ENCODE peak calls at places on chromosomes 6 and 20, in seven cellular contexts. K is fibroblast of lung, T is heart right ventricle, Y is colonic mucosa, W is hepatocyte, G is transverse colon, L is tibial nerve. R is an unnamed sample. For H3K9me3 and H3K4me1, the result is how much of the 10 kb centered on the place peaks cover.

GRCh38 chr6:148969679-148970078 is 222.8 kb downstream of the UST start:
- DNase-seq in K (peak), T (peak), Y (no peak), W (peak), G (peak), L (peak), R (no peak)

GRCh38 chr6:26205625-26206574 is 118.7 kb downstream of the HFE start:
- DNase-seq in K (peak), T (no peak), Y (no peak), W (no peak), G (peak), L (no peak), R (no peak)

GRCh38 chr20:62019144-62019805 is 46.4 kb downstream of the TAF4 start:
- DNase-seq in K (no peak), T (no peak), Y (no peak), W (no peak), G (no peak), L (no peak), R (no peak)

GRCh38 chr6:125170376-125170775 is 16.8 kb downstream of the TPD52L1 start:
- DNase-seq in K (peak), T (no peak), Y (no peak), W (no peak), G (no peak), L (no peak), R (no peak)

GRCh38 chr6:166540631-166541331 is 45.7 kb downstream of the RAMACL start:
- DNase-seq in K (no peak), T (peak), Y (no peak), W (no peak), G (peak), L (peak), R (no peak)

GRCh38 chr20:39762716-39763115 is 800.6 kb downstream of the DHX35 start:
- DNase-seq in K (no peak), T (no peak), Y (no peak), W (no peak), G (no peak), L (no peak), R (no peak)

GRCh38 chr20:53940883-53941546 is 129.4 kb downstream of the BCAS1 start:
- DNase-seq in K (peak), T (peak), Y (no peak), W (no peak), G (no peak), L (peak), R (no peak)

GRCh38 chr20:41171736-41172295 is 34.5 kb downstream of the PLCG1 start:
- DNase-seq in K (no peak), T (no peak), Y (peak), W (no peak), G (peak), L (no peak), R (peak)

GRCh38 chr20:2088904-2089303 is 12.7 kb upstream of the STK35 start:
- DNase-seq in K (no peak), T (no peak), Y (no peak), W (no peak), G (no peak), L (no peak), R (no peak)

GRCh38 chr20:13788167-13788834 is 3.5 kb downstream of the NDUFAF5 start:
- DNase-seq in K (peak), T (no peak), Y (peak), W (peak), G (peak), L (peak), R (no peak)

GRCh38 chr6:25601797-25602679 is 50.0 kb upstream of the SCGN start:
- DNase-seq in K (peak), T (no peak), Y (no peak), W (peak), G (no peak), L (no peak), R (no peak)

GRCh38 chr6:115999256-115999655 is 61.4 kb downstream of the FRK start:
- DNase-seq in K (no peak), T (no peak), Y (no peak), W (no peak), G (no peak), L (no peak), R (no peak)

GRCh38 chr6:1624848-1625341 is 15.2 kb downstream of the FOXC1 start:
- DNase-seq in K (peak), T (no peak), Y (no peak), W (peak), G (no peak), L (no peak), R (no peak)

GRCh38 chr6:73394577-73395354 is at the start of gene DDX43:
- DNase-seq in K (peak), T (peak), Y (peak), W (no peak), G (peak), L (peak), R (peak)

GRCh38 chr6:168526841-168527281 is 85.9 kb downstream of the SMOC2 start:
- DNase-seq in K (no peak), T (peak), Y (no peak), W (no peak), G (peak), L (peak), R (peak)

GRCh38 chr6:168374051-168374502 is 54.5 kb upstream of the DACT2 start:
- DNase-seq in K (no peak), T (no peak), Y (no peak), W (no peak), G (no peak), L (no peak), R (no peak)

GRCh38 chr6:142846459-142846831 is 98.5 kb downstream of the HIVEP2 start:
- DNase-seq in K (peak), T (no peak), Y (no peak), W (no peak), G (no peak), L (no peak), R (no peak)

GRCh38 chr6:33178755-33179475 is 13.4 kb downstream of the COL11A2 start:
- DNase-seq in K (no peak), T (no peak), Y (no peak), W (no peak), G (no peak), L (no peak), R (no peak)

GRCh38 chr6:73798592-73798991 is 102.6 kb downstream of the CD109 start:
- DNase-seq in K (peak), T (peak), Y (peak), W (peak), G (peak), L (peak), R (peak)

GRCh38 chr20:56986931-56987720 is 279.3 kb downstream of the BMP7 start:
- DNase-seq in K (no peak), T (no peak), Y (no peak), W (no peak), G (no peak), L (no peak), R (no peak)

GRCh38 chr20:63639093-63639860 is 12.4 kb upstream of the GMEB2 start:
- DNase-seq in K (no peak), T (peak), Y (peak), W (no peak), G (peak), L (no peak), R (no peak)

GRCh38 chr6:52124126-52125121 is 37.0 kb upstream of the PKHD1 start:
- DNase-seq in K (no peak), T (no peak), Y (no peak), W (no peak), G (no peak), L (no peak), R (no peak)

GRCh38 chr20:25470045-25470444 is 62.6 kb downstream of the GINS1 start:
- DNase-seq in K (peak), T (no peak), Y (peak), W (peak), G (peak), L (no peak), R (no peak)

GRCh38 chr6:70135219-70135769 is 167.6 kb downstream of the COL9A1 start:
- DNase-seq in K (no peak), T (no peak), Y (no peak), W (no peak), G (no peak), L (no peak), R (no peak)

GRCh38 chr6:30513451-30513850 is 24.1 kb downstream of the HLA-E start:
- DNase-seq in K (no peak), T (no peak), Y (no peak), W (peak), G (no peak), L (no peak), R (no peak)

GRCh38 chr20:56429496-56429895 is 17.4 kb downstream of the CASS4 start:
- DNase-seq in K (no peak), T (no peak), Y (no peak), W (no peak), G (no peak), L (no peak), R (no peak)

GRCh38 chr6:743320-744096 is 50.6 kb upstream of the EXOC2 start:
- DNase-seq in K (peak), T (no peak), Y (no peak), W (no peak), G (no peak), L (no peak), R (no peak)

GRCh38 chr6:34645627-34646026 is 50.9 kb downstream of the ILRUN start:
- DNase-seq in K (no peak), T (no peak), Y (no peak), W (no peak), G (no peak), L (no peak), R (no peak)
- TF ChIP-seq CTCF in K (no peak), T (no peak), Y (no peak), W (no peak), G (no peak), L (no peak), R (no peak)

GRCh38 chr6:161214722-161215121 is 59.1 kb downstream of the AGPAT4 start:
- DNase-seq in K (no peak), T (no peak), Y (no peak), W (no peak), G (no peak), L (no peak), R (no peak)
- H3K9me3 ChIP-seq in K (under half), T (under half), Y (under half), W (under half), G (under half), L (under half), R (under half)

DNA sequence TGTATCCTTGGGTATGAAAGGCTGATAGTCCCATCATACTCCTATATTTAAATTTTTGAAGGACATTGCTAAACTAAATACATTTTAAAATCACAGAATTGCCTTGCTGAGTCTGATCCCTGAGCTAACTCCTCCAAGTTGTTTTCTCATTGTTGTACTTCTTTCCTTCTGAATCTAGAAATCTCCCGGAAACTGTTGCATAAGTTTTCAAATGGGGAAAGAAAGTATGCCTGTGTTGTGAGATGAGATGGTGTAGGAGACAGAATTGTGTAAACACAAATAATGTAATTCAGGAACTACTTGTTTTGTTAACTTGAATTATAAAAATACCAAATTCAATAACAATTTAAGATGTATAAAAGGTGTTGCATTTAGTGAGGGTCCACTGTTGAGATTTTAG is 7.3 kb downstream of the PNRC1 start:
- DNase-seq in K (no peak), T (no peak), Y (no peak), W (no peak), G (no peak), L (no peak), R (no peak)
- H3K4me1 ChIP-seq in K (under half), T (under half), Y (under half), W (under half), G (under half), L (under half), R (under half)

GRCh38 chr20:34068001-34068400 is 44.0 kb downstream of the EIF2S2 start:
- DNase-seq in K (no peak), T (no peak), Y (no peak), W (no peak), G (no peak), L (no peak), R (no peak)

GRCh38 chr20:34072076-34072475 is 40.0 kb downstream of the EIF2S2 start:
- DNase-seq in K (no peak), T (no peak), Y (no peak), W (no peak), G (no peak), L (no peak), R (no peak)

GRCh38 chr20:34069341-34070078 is 42.5 kb downstream of the EIF2S2 start:
- DNase-seq in K (peak), T (peak), Y (peak), W (peak), G (peak), L (peak), R (peak)

GRCh38 chr20:34072778-34073177 is 39.3 kb downstream of the EIF2S2 start:
- DNase-seq in K (no peak), T (no peak), Y (no peak), W (no peak), G (no peak), L (no peak), R (no peak)

GRCh38 chr20:34070079-34070439 is 42.0 kb downstream of the EIF2S2 start:
- DNase-seq in K (no peak), T (no peak), Y (no peak), W (no peak), G (no peak), L (no peak), R (no peak)
- TF ChIP-seq CTCF in K (no peak), T (peak), Y (no peak), W (no peak), G (no peak), L (no peak), R (no peak)

DNA sequence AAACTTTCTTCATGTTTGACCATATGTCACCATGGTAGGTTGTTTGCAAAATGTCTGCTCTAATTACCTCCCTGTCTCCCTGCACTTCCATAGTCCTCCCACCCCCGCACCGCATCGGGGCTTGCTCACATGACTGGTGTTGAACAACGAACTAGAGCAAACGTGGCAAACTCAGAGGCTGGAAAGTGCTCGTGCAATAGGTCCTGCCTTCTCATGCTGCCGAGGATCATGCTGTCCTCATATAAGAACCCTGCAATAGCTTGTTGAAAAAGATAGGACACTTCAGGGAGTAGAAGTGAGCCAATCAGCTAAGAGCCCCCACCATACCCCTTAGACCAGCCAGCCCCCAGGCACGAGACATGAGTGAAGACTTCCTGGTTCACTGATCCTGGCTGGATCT is 219.2 kb downstream of the C6orf118 start:
- DNase-seq in K (no peak), T (no peak), Y (no peak), W (no peak), G (no peak), L (no peak), R (no peak)
- H3K9me3 ChIP-seq in K (under half), T (under half), Y (under half), W (under half), G (under half), L (under half), R (under half)

GRCh38 chr20:44489931-44490330 is 14.3 kb downstream of the TTPAL start:
- DNase-seq in K (no peak), T (no peak), Y (no peak), W (no peak), G (no peak), L (no peak), R (no peak)

GRCh38 chr20:44489223-44489622 is 13.5 kb downstream of the TTPAL start:
- DNase-seq in K (no peak), T (no peak), Y (no peak), W (no peak), G (no peak), L (no peak), R (no peak)

GRCh38 chr20:44494681-44495080 is 19.0 kb downstream of the TTPAL start:
- DNase-seq in K (no peak), T (no peak), Y (no peak), W (no peak), G (no peak), L (no peak), R (no peak)

GRCh38 chr20:44494266-44494665 is 18.6 kb downstream of the TTPAL start:
- DNase-seq in K (peak), T (no peak), Y (no peak), W (no peak), G (no peak), L (no peak), R (no peak)

DNA sequence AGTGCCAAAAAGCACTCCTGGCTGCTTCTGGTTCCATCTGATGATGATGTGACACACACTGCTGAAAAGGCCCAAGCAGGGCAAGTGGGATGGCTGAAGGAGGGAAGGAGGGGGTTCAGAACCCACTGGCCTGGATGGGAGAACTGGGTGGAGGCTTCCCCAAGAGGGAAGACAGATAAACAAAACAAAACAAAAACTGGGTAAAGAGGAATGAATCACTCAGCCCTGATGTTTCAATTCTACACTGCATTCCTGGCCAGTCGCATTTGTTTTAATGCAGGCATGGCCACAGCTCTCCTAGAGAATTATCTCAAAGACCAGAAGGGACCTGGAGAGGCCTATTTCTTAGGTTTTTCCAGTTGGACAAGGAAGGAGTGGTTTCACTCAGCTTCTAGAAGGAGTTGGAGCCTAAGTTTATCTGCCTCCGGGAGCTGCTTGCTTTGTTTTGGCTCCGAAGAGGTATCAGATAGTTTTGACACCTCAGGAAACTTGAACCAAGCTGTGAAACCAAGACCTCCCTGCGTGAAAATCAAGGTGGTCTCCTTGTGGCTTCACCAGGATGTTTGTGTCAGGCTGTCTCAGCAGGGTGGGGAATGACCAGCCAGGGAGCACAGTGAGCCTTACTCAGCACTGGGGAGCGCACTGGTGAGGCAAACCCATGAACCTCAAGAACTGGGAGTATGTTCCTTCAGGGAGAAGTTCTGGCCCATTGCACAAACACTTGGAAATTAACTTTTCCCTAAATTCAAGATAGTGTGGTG is 16.1 kb downstream of the TTPAL start:
- DNase-seq in K (peak), T (no peak), Y (no peak), W (no peak), G (peak), L (peak), R (no peak)
- H3K4me1 ChIP-seq in K (under half), T (under half), Y (under half), W (under half), G (under half), L (under half), R (under half)

DNA sequence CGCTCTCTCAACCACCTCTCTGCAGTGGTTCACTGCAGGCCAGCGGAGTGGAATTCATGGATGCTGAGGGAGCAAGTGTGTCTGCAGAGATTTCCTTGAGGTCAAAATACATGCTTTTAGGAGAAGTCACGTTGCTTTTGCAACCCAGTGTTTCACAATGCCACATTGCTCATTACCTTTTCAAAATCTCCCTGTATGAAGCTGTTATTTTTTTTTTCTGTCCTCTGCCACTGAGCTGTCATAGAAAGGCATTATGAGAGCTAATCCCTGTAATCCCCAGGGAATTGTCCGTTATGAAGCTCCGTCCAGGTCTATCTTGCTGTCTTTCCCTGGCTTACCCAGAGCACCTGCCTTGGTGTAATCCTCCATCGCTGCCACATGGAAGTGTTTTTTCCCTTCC is 60.5 kb upstream of the SLC22A23 start:
- DNase-seq in K (peak), T (no peak), Y (no peak), W (peak), G (no peak), L (peak), R (no peak)
- TF ChIP-seq CTCF in K (no peak), T (no peak), Y (no peak), W (no peak), G (no peak), L (no peak), R (no peak)

GRCh38 chr6:14222956-14223355 is 105.4 kb downstream of the CD83 start:
- DNase-seq in K (no peak), T (no peak), Y (no peak), W (no peak), G (no peak), L (no peak), R (no peak)
- H3K9me3 ChIP-seq in K (under half), T (under half), Y (under half), W (under half), G (under half), L (under half), R (under half)

DNA sequence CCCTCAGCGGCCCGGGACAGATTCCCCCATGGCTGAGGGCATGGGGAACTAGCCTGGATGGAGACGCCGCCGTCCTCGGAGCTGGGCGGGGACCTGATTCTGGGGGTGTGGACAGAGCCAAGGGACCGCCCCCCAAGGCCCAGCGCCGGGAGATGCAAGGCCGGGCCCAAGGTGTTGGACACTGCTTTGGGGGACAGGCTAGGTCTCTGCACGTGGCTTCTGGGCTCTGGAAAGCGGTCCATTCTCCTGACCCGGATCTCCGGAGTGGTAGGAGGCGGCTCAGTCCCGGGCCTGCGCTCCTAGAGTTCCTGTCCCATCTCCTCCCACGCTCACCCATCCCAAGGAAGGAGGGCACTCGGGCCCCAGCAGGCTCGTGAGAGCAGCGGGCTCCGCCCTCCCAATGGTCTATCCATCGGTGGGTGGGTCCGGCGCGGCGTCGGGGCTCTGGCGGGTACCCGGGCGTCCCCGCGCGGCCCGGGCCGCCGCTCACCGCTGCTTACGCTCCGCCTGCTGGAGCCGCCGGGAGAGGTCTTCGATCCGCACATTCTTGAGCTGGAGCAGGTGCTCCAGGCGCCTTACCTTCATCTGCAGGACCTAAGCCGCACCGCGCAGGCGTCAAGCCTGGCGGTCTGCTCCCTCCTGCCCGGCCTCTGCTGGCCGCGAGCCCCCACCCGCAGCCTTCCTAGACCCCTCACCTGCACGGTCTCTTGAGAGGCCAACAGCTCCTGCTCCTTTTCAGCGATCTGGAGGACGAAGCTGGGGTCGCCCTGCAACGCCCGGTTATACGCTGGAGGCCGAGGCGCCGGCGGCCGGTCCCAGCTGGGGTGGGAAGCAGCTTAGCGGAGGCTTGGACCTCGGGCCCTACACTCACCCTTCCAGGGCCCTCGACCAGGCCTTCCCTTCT is 3.3 kb downstream of the SPEF1 start:
- DNase-seq in K (peak), T (peak), Y (peak), W (peak), G (peak), L (peak), R (peak)
- H3K4me1 ChIP-seq in K (under half), T (under half), Y (under half), W (under half), G (under half), L (under half), R (under half)

R was measured in uterus.